ENCODE peak calls at places on chromosomes 2 and 18, in six cellular contexts. F, Q, H, O, V and W are unnamed samples.

GRCh38 chr2:64502860-64503259 is 21.3 kb upstream of the AFTPH start:
- DNase-seq in F (no peak), Q (no peak), H (no peak), O (no peak), V (no peak), W (no peak)

GRCh38 chr2:205685314-205686230 is 3.3 kb downstream of the NRP2 start:
- DNase-seq in F (peak; percentile 60), Q (peak; percentile 32), H (no peak), O (no peak), V (peak; percentile 84), W (peak; percentile 58)

GRCh38 chr2:96869281-96869823 is 528 bp downstream of the SEMA4C start:
- DNase-seq in F (peak; percentile 35), Q (no peak), H (no peak), O (no peak), V (peak; percentile 79), W (peak; percentile 51)

GRCh38 chr2:126908721-126909177 is 10.1 kb downstream of the TEX51 start:
- DNase-seq in F (no peak), Q (no peak), H (no peak), O (no peak), V (no peak), W (no peak)

GRCh38 chr2:10387033-10387432 is 61.1 kb downstream of the ODC1 start:
- DNase-seq in F (no peak), Q (no peak), H (no peak), O (no peak), V (no peak), W (no peak)

GRCh38 chr2:12533337-12533736 is 183.4 kb upstream of the TRIB2 start:
- DNase-seq in F (no peak), Q (no peak), H (no peak), O (no peak), V (no peak), W (no peak)

GRCh38 chr18:22455425-22456150 is 37.9 kb upstream of the CTAGE1 start:
- DNase-seq in F (no peak), Q (no peak), H (no peak), O (no peak), V (no peak), W (no peak)

GRCh38 chr18:4358618-4359017 is 96.5 kb downstream of the DLGAP1 start:
- DNase-seq in F (no peak), Q (no peak), H (no peak), O (no peak), V (peak; percentile 44), W (no peak)

GRCh38 chr18:63365909-63366269 is 1.1 kb downstream of the KDSR start:
- DNase-seq in F (no peak), Q (peak; percentile 37), H (no peak), O (no peak), V (peak; percentile 31), W (no peak)

GRCh38 chr2:165874445-165875039 is 79.0 kb downstream of the TTC21B start:
- DNase-seq in F (peak; percentile 58), Q (peak; percentile 57), H (no peak), O (peak; percentile 34), V (peak; percentile 72), W (no peak)

GRCh38 chr2:191359186-191359585 is 114.0 kb downstream of the MYO1B start:
- DNase-seq in F (no peak), Q (no peak), H (no peak), O (no peak), V (no peak), W (no peak)

GRCh38 chr2:26456701-26457224 is 21.2 kb downstream of the OTOF start:
- DNase-seq in F (peak; percentile 43), Q (no peak), H (no peak), O (no peak), V (no peak), W (no peak)

GRCh38 chr2:64522843-64523428 is 1.2 kb upstream of the AFTPH start:
- DNase-seq in F (peak; percentile 88), Q (peak; percentile 70), H (peak; percentile 53), O (peak; percentile 50), V (peak; percentile 76), W (peak; percentile 50)

GRCh38 chr18:63177822-63178525 is 141.6 kb downstream of the BCL2 start:
- DNase-seq in F (no peak), Q (no peak), H (no peak), O (no peak), V (no peak), W (no peak)

GRCh38 chr2:66170681-66171234 is 264.2 kb upstream of the MEIS1 start:
- DNase-seq in F (no peak), Q (no peak), H (no peak), O (no peak), V (no peak), W (no peak)

GRCh38 chr2:240433973-240434727 is 1.3 kb upstream of the GPC1 start:
- DNase-seq in F (peak; percentile 84), Q (peak; percentile 32), H (peak; percentile 50), O (peak; percentile 77), V (no peak), W (no peak)

GRCh38 chr18:70028084-70028483 is 80.4 kb upstream of the CD226 start:
- DNase-seq in F (no peak), Q (no peak), H (no peak), O (no peak), V (no peak), W (no peak)

GRCh38 chr2:219769044-219770030 is 141.9 kb downstream of the SLC4A3 start:
- DNase-seq in F (no peak), Q (no peak), H (no peak), O (no peak), V (no peak), W (no peak)

GRCh38 chr2:226647626-226648518 is 151.7 kb downstream of the IRS1 start:
- DNase-seq in F (no peak), Q (no peak), H (no peak), O (no peak), V (no peak), W (no peak)

DNA sequence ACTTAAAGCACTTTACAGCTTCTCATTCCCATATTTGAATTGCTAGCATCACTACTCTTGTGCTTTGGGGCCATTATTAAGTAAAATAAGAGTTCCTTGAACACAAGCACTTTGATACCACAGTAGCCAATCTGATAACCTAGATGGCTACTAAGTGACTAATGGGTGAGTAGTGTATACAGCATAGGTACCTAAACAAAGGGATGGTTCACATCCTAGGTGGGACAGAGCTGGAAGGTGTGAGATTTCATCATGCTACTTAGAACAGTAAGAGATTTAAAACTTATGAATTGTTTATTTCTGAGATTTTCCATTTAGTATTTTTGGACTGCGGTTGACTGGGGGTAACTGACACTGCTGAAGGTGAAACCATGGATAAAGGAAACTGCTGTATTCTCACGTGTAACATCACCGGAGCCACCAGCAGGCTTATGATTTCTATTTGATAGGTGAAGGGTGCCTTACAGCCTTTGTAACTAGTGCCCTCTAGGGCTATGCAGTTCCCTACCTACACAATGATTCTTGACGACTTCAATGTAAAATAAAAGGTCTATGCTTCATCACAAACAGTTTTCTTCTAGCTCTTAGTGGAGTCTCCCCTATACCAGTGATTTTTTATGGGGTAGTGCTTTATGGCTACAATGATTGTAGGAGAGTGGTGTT is 22.1 kb upstream of the CRIM1 start:
- DNase-seq in F (peak; percentile 56), Q (no peak), H (no peak), O (no peak), V (no peak), W (no peak)
- TF ChIP-seq CTCF in F (peak; percentile 34), Q (no peak), H (no peak), O (no peak), V (peak; percentile 6), W (no peak)

GRCh38 chr18:34660572-34660971 is 49.5 kb upstream of the DTNA start:
- DNase-seq in F (no peak), Q (no peak), H (no peak), O (no peak), V (no peak), W (no peak)

GRCh38 chr18:34658101-34658500 is 52.0 kb upstream of the DTNA start:
- DNase-seq in F (no peak), Q (no peak), H (no peak), O (no peak), V (no peak), W (no peak)

GRCh38 chr18:34659579-34660517 is 50.2 kb upstream of the DTNA start:
- DNase-seq in F (peak; percentile 63), Q (no peak), H (peak; percentile 73), O (peak; percentile 89), V (peak; percentile 75), W (no peak)

GRCh38 chr18:34661464-34662087 is 48.5 kb upstream of the DTNA start:
- DNase-seq in F (peak; percentile 29), Q (peak; percentile 51), H (no peak), O (no peak), V (peak; percentile 61), W (no peak)
- TF ChIP-seq CTCF in F (peak; percentile 60), Q (peak; percentile 46), H (no peak), O (peak; percentile 71), V (peak; percentile 91), W (peak; percentile 84)

DNA sequence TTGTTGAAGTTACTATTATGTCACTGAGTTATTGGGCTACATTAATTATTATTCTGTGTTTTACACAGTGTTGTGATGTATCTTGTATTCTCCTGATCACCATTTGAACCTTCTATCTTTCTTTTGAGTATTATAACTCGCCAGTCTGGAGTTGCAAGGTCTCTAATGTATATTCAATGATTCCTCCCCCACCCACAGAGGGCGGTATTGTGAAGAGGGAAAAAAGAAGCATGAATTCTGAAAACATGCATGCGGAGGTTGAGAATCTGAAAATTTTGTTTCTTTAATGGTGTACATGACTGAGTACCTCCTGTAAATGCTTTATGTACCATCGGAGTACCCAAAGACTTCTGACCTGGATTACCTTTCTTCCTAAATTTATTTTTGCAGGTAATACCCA is 266.6 kb downstream of the NR4A2 start:
- DNase-seq in F (peak; percentile 4), Q (no peak), H (no peak), O (no peak), V (no peak), W (no peak)
- TF ChIP-seq CTCF in F (peak; percentile 12), Q (no peak), H (no peak), O (peak; percentile 22), V (peak; percentile 30), W (peak; percentile 12)

GRCh38 chr2:190182071-190182524 is 119.6 kb upstream of the MSTN start:
- DNase-seq in F (no peak), Q (peak; percentile 45), H (no peak), O (no peak), V (no peak), W (no peak)

GRCh38 chr2:190181066-190181681 is 118.6 kb upstream of the MSTN start:
- DNase-seq in F (no peak), Q (peak; percentile 16), H (no peak), O (no peak), V (no peak), W (no peak)

GRCh38 chr2:190178066-190178722 is 115.7 kb upstream of the MSTN start:
- DNase-seq in F (no peak), Q (no peak), H (no peak), O (no peak), V (no peak), W (no peak)

GRCh38 chr2:190180313-190181065 is 118.0 kb upstream of the MSTN start:
- DNase-seq in F (peak; percentile 73), Q (peak; percentile 89), H (no peak), O (no peak), V (peak; percentile 84), W (peak; percentile 48)

GRCh38 chr2:190179754-190180312 is 117.3 kb upstream of the MSTN start:
- DNase-seq in F (no peak), Q (peak; percentile 46), H (no peak), O (no peak), V (peak; percentile 9), W (no peak)
- TF ChIP-seq CTCF in F (no peak), Q (no peak), H (no peak), O (no peak), V (no peak), W (no peak)

GRCh38 chr2:234146087-234146826 is 95.8 kb downstream of the SPP2 start:
- DNase-seq in F (peak; percentile 36), Q (no peak), H (no peak), O (peak; percentile 79), V (no peak), W (no peak)
- TF ChIP-seq CTCF in F (peak; percentile 9), Q (no peak), H (no peak), O (peak; percentile 4), V (no peak), W (no peak)

GRCh38 chr2:146821836-146822316 is 1023.0 kb upstream of the ACVR2A start:
- DNase-seq in F (no peak), Q (no peak), H (no peak), O (no peak), V (no peak), W (no peak)
- TF ChIP-seq CTCF in F (no peak), Q (no peak), H (no peak), O (no peak), V (no peak), W (no peak)